ENCODE peak calls at places on chromosomes 3 and 15, in nine cellular contexts. One of them, this sample, is unnamed.

GRCh38 chr15:30943654-30944335 is 40.1 kb downstream of the FAN1 start:
- DNase-seq in AG04449: no peak
- DNase-seq in heart left ventricle: no peak
- DNase-seq in PC-9: no peak
- DNase-seq in astrocyte of the cerebellum: no peak
- DNase-seq in tibial nerve: no peak
- DNase-seq in brain microvascular endothelial cell: no peak
- DNase-seq in left ventricle myocardium inferior: no peak
- DNase-seq in DND-41: no peak
- DNase-seq in this sample: no peak

GRCh38 chr3:188595890-188596376 is 442.0 kb downstream of the LPP start:
- DNase-seq in heart left ventricle: no peak
- DNase-seq in DND-41: no peak
- DNase-seq in AG04449: no peak
- DNase-seq in astrocyte of the cerebellum: peak
- DNase-seq in brain microvascular endothelial cell: no peak
- DNase-seq in PC-9: no peak
- DNase-seq in tibial nerve: no peak
- DNase-seq in left ventricle myocardium inferior: no peak
- DNase-seq in this sample: peak

GRCh38 chr3:33704891-33705290 is 13.2 kb downstream of the CLASP2 start:
- DNase-seq in astrocyte of the cerebellum: no peak
- DNase-seq in heart left ventricle: no peak
- DNase-seq in PC-9: no peak
- DNase-seq in tibial nerve: no peak
- DNase-seq in brain microvascular endothelial cell: no peak
- DNase-seq in left ventricle myocardium inferior: no peak
- DNase-seq in AG04449: no peak
- DNase-seq in DND-41: no peak
- DNase-seq in this sample: no peak

GRCh38 chr3:94990952-94991705 is 928.3 kb downstream of the NSUN3 start:
- DNase-seq in brain microvascular endothelial cell: no peak
- DNase-seq in astrocyte of the cerebellum: no peak
- DNase-seq in heart left ventricle: no peak
- DNase-seq in tibial nerve: no peak
- DNase-seq in DND-41: no peak
- DNase-seq in PC-9: no peak
- DNase-seq in AG04449: no peak
- DNase-seq in left ventricle myocardium inferior: no peak
- DNase-seq in this sample: no peak

GRCh38 chr3:141940204-141940776 is 63.8 kb downstream of the ATP1B3 start:
- DNase-seq in left ventricle myocardium inferior: no peak
- DNase-seq in AG04449: no peak
- DNase-seq in PC-9: peak
- DNase-seq in brain microvascular endothelial cell: peak
- DNase-seq in tibial nerve: no peak
- DNase-seq in heart left ventricle: no peak
- DNase-seq in DND-41: peak
- DNase-seq in astrocyte of the cerebellum: no peak
- DNase-seq in this sample: peak

GRCh38 chr15:49064884-49065283 is 18.6 kb upstream of the SECISBP2L start:
- DNase-seq in tibial nerve: no peak
- DNase-seq in astrocyte of the cerebellum: no peak
- DNase-seq in left ventricle myocardium inferior: no peak
- DNase-seq in heart left ventricle: no peak
- DNase-seq in DND-41: no peak
- DNase-seq in brain microvascular endothelial cell: no peak
- DNase-seq in PC-9: no peak
- DNase-seq in AG04449: no peak
- DNase-seq in this sample: no peak

GRCh38 chr3:163476179-163476578 is 1602.1 kb downstream of the SI start:
- DNase-seq in left ventricle myocardium inferior: no peak
- DNase-seq in PC-9: no peak
- DNase-seq in DND-41: no peak
- DNase-seq in astrocyte of the cerebellum: no peak
- DNase-seq in brain microvascular endothelial cell: peak
- DNase-seq in AG04449: no peak
- DNase-seq in tibial nerve: no peak
- DNase-seq in heart left ventricle: no peak
- DNase-seq in this sample: no peak

GRCh38 chr3:155676252-155676981 is 68.5 kb downstream of the PLCH1 start:
- DNase-seq in left ventricle myocardium inferior: peak
- DNase-seq in DND-41: no peak
- DNase-seq in PC-9: no peak
- DNase-seq in astrocyte of the cerebellum: peak
- DNase-seq in brain microvascular endothelial cell: peak
- DNase-seq in heart left ventricle: no peak
- DNase-seq in tibial nerve: no peak
- DNase-seq in AG04449: peak
- DNase-seq in this sample: peak

GRCh38 chr3:13655074-13655913 is 106.4 kb downstream of the FBLN2 start:
- DNase-seq in tibial nerve: no peak
- DNase-seq in heart left ventricle: peak
- DNase-seq in astrocyte of the cerebellum: no peak
- DNase-seq in brain microvascular endothelial cell: no peak
- DNase-seq in DND-41: no peak
- DNase-seq in left ventricle myocardium inferior: peak
- DNase-seq in PC-9: peak
- DNase-seq in AG04449: no peak
- DNase-seq in this sample: no peak

GRCh38 chr3:45642731-45643152 is 46.5 kb upstream of the SACM1L start:
- DNase-seq in PC-9: peak
- DNase-seq in heart left ventricle: no peak
- DNase-seq in tibial nerve: no peak
- DNase-seq in DND-41: no peak
- DNase-seq in brain microvascular endothelial cell: peak
- DNase-seq in left ventricle myocardium inferior: no peak
- DNase-seq in astrocyte of the cerebellum: peak
- DNase-seq in AG04449: no peak
- DNase-seq in this sample: no peak

GRCh38 chr3:153623834-153624233 is 461.8 kb downstream of the RAP2B start:
- DNase-seq in tibial nerve: no peak
- DNase-seq in DND-41: no peak
- DNase-seq in AG04449: no peak
- DNase-seq in PC-9: no peak
- DNase-seq in astrocyte of the cerebellum: no peak
- DNase-seq in left ventricle myocardium inferior: no peak
- DNase-seq in brain microvascular endothelial cell: no peak
- DNase-seq in heart left ventricle: no peak
- DNase-seq in this sample: no peak
- TF ChIP-seq CTCF in tibial nerve: no peak
- TF ChIP-seq CTCF in DND-41: no peak
- TF ChIP-seq CTCF in AG04449: no peak
- TF ChIP-seq CTCF in PC-9: no peak
- TF ChIP-seq CTCF in astrocyte of the cerebellum: no peak
- TF ChIP-seq CTCF in left ventricle myocardium inferior: no peak
- TF ChIP-seq CTCF in brain microvascular endothelial cell: no peak
- TF ChIP-seq CTCF in heart left ventricle: no peak
- TF ChIP-seq CTCF in this sample: no peak

GRCh38 chr3:60323651-60324050 is 927.6 kb downstream of the FHIT start:
- DNase-seq in astrocyte of the cerebellum: no peak
- DNase-seq in PC-9: no peak
- DNase-seq in left ventricle myocardium inferior: no peak
- DNase-seq in tibial nerve: no peak
- DNase-seq in brain microvascular endothelial cell: no peak
- DNase-seq in AG04449: no peak
- DNase-seq in DND-41: no peak
- DNase-seq in heart left ventricle: no peak
- DNase-seq in this sample: no peak
- H3K4me3 ChIP-seq in astrocyte of the cerebellum: no peak
- H3K4me3 ChIP-seq in PC-9: no peak
- H3K4me3 ChIP-seq in left ventricle myocardium inferior: no peak
- H3K4me3 ChIP-seq in tibial nerve: no peak
- H3K4me3 ChIP-seq in brain microvascular endothelial cell: no peak
- H3K4me3 ChIP-seq in AG04449: no peak
- H3K4me3 ChIP-seq in DND-41: no peak
- H3K4me3 ChIP-seq in heart left ventricle: no peak
- H3K4me3 ChIP-seq in this sample: no peak

DNA sequence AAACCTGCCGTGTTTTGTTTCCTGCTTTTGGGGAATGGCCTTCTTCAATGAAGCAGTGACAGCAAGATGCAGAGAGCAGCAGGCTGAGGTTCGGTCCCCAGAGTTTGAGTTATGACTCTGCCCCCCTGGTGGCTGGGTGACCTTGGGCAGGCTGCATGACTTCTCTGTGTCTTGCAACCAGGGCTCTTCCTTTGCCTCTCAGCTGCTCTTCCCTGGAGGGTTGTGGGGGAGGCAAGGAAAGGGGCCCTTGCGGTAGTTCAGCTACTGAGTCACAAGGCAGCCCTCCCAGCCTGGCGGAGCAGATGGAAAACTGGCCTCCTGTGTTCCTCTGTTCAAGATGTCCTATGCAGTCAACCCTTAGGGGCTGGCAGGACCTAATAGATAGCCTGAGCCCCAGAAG is 17.1 kb downstream of the CTXND1 start:
- DNase-seq in astrocyte of the cerebellum: no peak
- DNase-seq in DND-41: peak
- DNase-seq in AG04449: no peak
- DNase-seq in left ventricle myocardium inferior: no peak
- DNase-seq in heart left ventricle: no peak
- DNase-seq in brain microvascular endothelial cell: no peak
- DNase-seq in PC-9: peak
- DNase-seq in tibial nerve: peak
- DNase-seq in this sample: peak
- TF ChIP-seq CTCF in astrocyte of the cerebellum: peak
- TF ChIP-seq CTCF in DND-41: peak
- TF ChIP-seq CTCF in AG04449: peak
- TF ChIP-seq CTCF in left ventricle myocardium inferior: peak
- TF ChIP-seq CTCF in heart left ventricle: no peak
- TF ChIP-seq CTCF in brain microvascular endothelial cell: peak
- TF ChIP-seq CTCF in PC-9: peak
- TF ChIP-seq CTCF in tibial nerve: peak
- TF ChIP-seq CTCF in this sample: peak

GRCh38 chr3:195207731-195208130 is 63.2 kb downstream of the XXYLT1 start:
- DNase-seq in tibial nerve: no peak
- DNase-seq in heart left ventricle: no peak
- DNase-seq in brain microvascular endothelial cell: no peak
- DNase-seq in AG04449: no peak
- DNase-seq in PC-9: no peak
- DNase-seq in astrocyte of the cerebellum: no peak
- DNase-seq in left ventricle myocardium inferior: no peak
- DNase-seq in DND-41: no peak
- DNase-seq in this sample: no peak
- H3K4me3 ChIP-seq in tibial nerve: no peak
- H3K4me3 ChIP-seq in heart left ventricle: no peak
- H3K4me3 ChIP-seq in brain microvascular endothelial cell: no peak
- H3K4me3 ChIP-seq in AG04449: no peak
- H3K4me3 ChIP-seq in PC-9: no peak
- H3K4me3 ChIP-seq in astrocyte of the cerebellum: no peak
- H3K4me3 ChIP-seq in left ventricle myocardium inferior: no peak
- H3K4me3 ChIP-seq in DND-41: no peak
- H3K4me3 ChIP-seq in this sample: no peak

This sample was measured in HFF-Myc.